ENCODE peak calls at places on chromosome 7, in four cellular contexts. M is IMR-90, Z is ovary, R is right lobe of liver. Q is an unnamed sample.

GRCh38 chr7:65448824-65449504 is 75.3 kb downstream of the ZNF92 start:
- DNase-seq in M (peak; percentile 72), Z (no peak), R (no peak), Q (peak; percentile 12)

GRCh38 chr7:40234046-40234445 is 99.2 kb downstream of the SUGCT start:
- DNase-seq in M (no peak), Z (no peak), R (peak; percentile 73), Q (no peak)

GRCh38 chr7:25846722-25847121 is 305.3 kb upstream of the NFE2L3 start:
- DNase-seq in M (peak; percentile 79), Z (peak; percentile 83), R (peak; percentile 56), Q (no peak)

GRCh38 chr7:67462781-67463191 is 466.2 kb downstream of the TYW1 start:
- DNase-seq in M (no peak), Z (peak; percentile 68), R (no peak), Q (no peak)

GRCh38 chr7:86058649-86059048 is 585.1 kb upstream of the GRM3 start:
- DNase-seq in M (no peak), Z (no peak), R (no peak), Q (no peak)

GRCh38 chr7:137898839-137899681 is 52.3 kb upstream of the DGKI start:
- DNase-seq in M (peak; percentile 66), Z (peak; percentile 81), R (peak; percentile 83), Q (peak; percentile 68)

GRCh38 chr7:79506481-79506880 is 53.0 kb upstream of the MAGI2 start:
- DNase-seq in M (peak; percentile 61), Z (no peak), R (no peak), Q (no peak)

GRCh38 chr7:158587425-158588084 is at the start of gene PTPRN2:
- DNase-seq in M (peak; percentile 42), Z (peak; percentile 71), R (peak; percentile 70), Q (no peak)

GRCh38 chr7:126700807-126701604 is 551.7 kb downstream of the GRM8 start:
- DNase-seq in M (peak; percentile 78), Z (no peak), R (peak; percentile 47), Q (peak; percentile 47)
- TF ChIP-seq POLR2A in M (no peak), Z (no peak), R (no peak), Q (no peak)

GRCh38 chr7:75738604-75738974 is at the start of gene HIP1:
- DNase-seq in M (no peak), Z (no peak), R (no peak), Q (peak; percentile 33)
- TF ChIP-seq POLR2A in M (no peak), Z (no peak), R (no peak), Q (no peak)

GRCh38 chr7:106182904-106183303 is 70.8 kb upstream of the SYPL1 start:
- DNase-seq in M (no peak), Z (no peak), R (no peak), Q (no peak)
- TF ChIP-seq POLR2A in M (no peak), Z (no peak), R (no peak), Q (no peak)

DNA sequence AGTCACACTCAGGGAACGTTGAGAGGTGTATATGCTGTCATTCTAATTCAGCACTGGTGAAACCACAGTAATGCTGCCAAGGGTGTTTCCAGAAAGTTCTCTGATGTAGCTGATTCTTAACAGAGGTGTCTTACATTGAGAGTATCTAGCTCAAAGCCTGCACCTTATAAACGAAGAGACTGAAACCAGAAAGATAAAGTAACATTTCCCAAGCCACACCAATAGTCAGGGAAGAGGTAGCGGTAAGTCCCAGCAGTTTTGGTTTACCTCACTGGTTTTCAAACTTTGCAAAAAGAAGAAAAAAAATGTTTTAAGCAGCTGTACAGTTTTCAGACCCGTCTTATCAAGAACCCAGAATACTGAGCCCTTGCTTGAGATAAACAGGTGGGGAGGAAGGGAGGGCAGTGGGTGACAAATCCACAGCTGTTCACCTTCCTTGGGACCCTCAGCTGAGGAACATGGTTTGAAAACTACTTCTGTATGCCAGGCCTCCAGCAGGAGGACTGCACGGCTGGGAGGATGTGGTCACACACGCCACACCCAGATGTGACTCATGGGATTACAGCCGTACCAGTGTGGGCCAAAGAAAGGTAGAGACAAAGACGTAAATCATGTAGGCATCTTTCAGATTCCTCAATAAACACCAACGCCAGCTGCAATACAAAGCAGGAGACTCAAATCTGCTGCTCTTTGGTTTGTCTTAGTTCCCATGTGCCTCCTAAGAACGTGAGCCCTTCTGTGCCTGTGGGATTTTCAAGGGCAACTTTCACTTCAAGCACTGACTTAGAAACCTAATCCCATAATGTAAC is 64.0 kb upstream of the GSDME start:
- DNase-seq in M (peak; percentile 96), Z (no peak), R (peak; percentile 40), Q (peak; percentile 84)
- TF ChIP-seq POLR2A in M (no peak), Z (no peak), R (no peak), Q (peak; percentile 34)

DNA sequence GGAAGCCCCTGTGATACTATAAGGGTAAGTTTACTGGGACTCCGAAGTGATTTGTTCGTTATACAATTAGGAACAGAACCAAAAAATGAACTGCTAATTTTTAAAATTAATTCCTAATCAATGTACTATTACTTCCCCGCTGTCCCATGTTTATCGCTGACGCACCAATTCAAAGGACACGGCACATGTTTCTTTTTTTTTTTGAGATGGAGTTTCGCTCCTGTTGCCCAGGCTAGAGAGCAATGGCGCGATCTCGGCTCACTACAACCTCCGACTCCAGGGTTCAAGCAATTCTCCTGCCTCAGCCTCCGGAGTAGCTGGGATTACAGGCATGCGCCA is 1.5 kb upstream of the FMC1 start:
- DNase-seq in M (no peak), Z (no peak), R (no peak), Q (no peak)
- TF ChIP-seq POLR2A in M (no peak), Z (no peak), R (no peak), Q (no peak)

DNA sequence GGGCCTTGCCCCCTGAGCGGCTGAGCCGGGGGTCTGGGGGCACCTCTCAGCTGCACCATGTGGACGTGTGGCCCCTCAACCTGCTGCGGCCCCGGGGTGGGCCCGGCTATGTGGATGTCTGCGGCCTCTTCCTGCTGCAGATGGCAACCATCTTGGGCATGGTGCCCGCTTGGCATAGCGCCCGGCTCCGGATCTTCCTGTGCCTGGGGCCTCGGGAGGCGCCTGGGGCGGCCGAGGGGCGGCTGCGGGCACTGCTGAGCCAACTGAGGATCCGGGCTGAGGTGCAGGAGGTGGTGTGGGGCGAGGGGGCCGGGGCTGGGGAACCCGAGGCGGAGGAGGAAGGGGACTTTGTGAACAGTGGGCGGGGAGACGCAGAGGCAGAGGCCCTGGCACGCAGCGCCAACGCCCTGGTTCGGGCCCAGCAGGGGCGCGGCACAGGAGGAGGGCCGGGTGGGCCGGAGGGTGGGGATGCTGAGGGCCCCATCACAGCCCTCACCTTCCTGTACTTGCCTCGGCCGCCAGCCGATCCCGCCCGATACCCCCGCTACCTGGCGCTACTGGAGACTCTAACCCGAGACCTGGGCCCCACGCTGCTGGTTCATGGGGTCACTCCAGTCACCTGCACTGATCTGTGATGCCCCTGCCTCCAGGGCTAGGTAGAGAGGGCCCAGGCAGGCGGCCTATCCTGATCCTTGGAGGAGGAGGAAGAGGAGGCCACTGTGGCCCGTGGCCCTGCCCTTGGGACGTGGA is 1.0 kb upstream of the TRIP6 start:
- DNase-seq in M (no peak), Z (peak; percentile 85), R (no peak), Q (peak; percentile 82)
- TF ChIP-seq POLR2A in M (no peak), Z (no peak), R (no peak), Q (peak; percentile 36)

GRCh38 chr7:518630-519428 is 817 bp downstream of the PDGFA start:
- DNase-seq in M (peak; percentile 71), Z (peak; percentile 63), R (peak; percentile 88), Q (peak; percentile 86)

GRCh38 chr7:519429-519973 is at the start of gene PDGFA:
- DNase-seq in M (peak; percentile 39), Z (no peak), R (peak; percentile 58), Q (peak; percentile 77)

GRCh38 chr7:516606-517456 is 2.8 kb downstream of the PDGFA start:
- DNase-seq in M (peak; percentile 80), Z (peak; percentile 56), R (peak; percentile 76), Q (peak; percentile 94)

GRCh38 chr7:516216-516605 is 3.4 kb downstream of the PDGFA start:
- DNase-seq in M (no peak), Z (no peak), R (no peak), Q (no peak)

GRCh38 chr7:517848-518629 is 1.6 kb downstream of the PDGFA start:
- DNase-seq in M (peak; percentile 58), Z (no peak), R (peak; percentile 67), Q (peak; percentile 84)
- TF ChIP-seq POLR2A in M (no peak), Z (no peak), R (no peak), Q (peak; percentile 30)

GRCh38 chr7:83161186-83161585 is 1.5 kb downstream of the PCLO start:
- DNase-seq in M (no peak), Z (no peak), R (no peak), Q (no peak)

GRCh38 chr7:83159731-83160130 is 3.0 kb downstream of the PCLO start:
- DNase-seq in M (no peak), Z (no peak), R (no peak), Q (no peak)

GRCh38 chr7:83166781-83167180 is 4.1 kb upstream of the PCLO start:
- DNase-seq in M (no peak), Z (no peak), R (no peak), Q (no peak)

GRCh38 chr7:83161851-83162401 is 758 bp downstream of the PCLO start:
- DNase-seq in M (no peak), Z (no peak), R (no peak), Q (no peak)

GRCh38 chr7:83162402-83163256 is at the start of gene PCLO:
- DNase-seq in M (peak; percentile 3), Z (peak; percentile 60), R (peak; percentile 56), Q (peak; percentile 57)
- TF ChIP-seq POLR2A in M (no peak), Z (no peak), R (no peak), Q (peak; percentile 86)

Q was measured in H54.